ENCODE peak calls at places on chromosomes 4 and X, in eight cellular contexts. S, T, O, V, L, J, W and D are unnamed samples.
A peak's percentile ranks its signal among the peaks of the same experiment; 100 is the strongest.

GRCh38 chrX:14899607-14900006 is 26.4 kb downstream of the MOSPD2 start:
- DNase-seq in T (peak; percentile 22), V (no peak), O (peak; percentile 54), S (no peak), L (peak; percentile 63), J (peak; percentile 45), W (no peak), D (no peak)

GRCh38 chr4:73450398-73451004 is 14.5 kb downstream of the AFP start:
- DNase-seq in T (peak; percentile 73), V (no peak), S (peak; percentile 21), L (peak; percentile 97), J (peak; percentile 78), O (peak; percentile 88), W (peak; percentile 94), D (no peak)

GRCh38 chrX:17644001-17644400 is 93.3 kb upstream of the SCML1 start:
- DNase-seq in O (no peak), V (no peak), L (no peak), J (no peak), S (no peak), T (no peak), W (no peak), D (no peak)

GRCh38 chr4:123299212-123299651 is 97.4 kb upstream of the SPRY1 start:
- DNase-seq in W (peak; percentile 34), O (peak; percentile 84), V (no peak), T (no peak), S (no peak), L (peak; percentile 74), J (peak; percentile 87), D (no peak)

GRCh38 chr4:23937173-23937572 is 47.3 kb upstream of the PPARGC1A start:
- DNase-seq in V (no peak), W (no peak), S (no peak), J (peak; percentile 51), L (no peak), O (no peak), T (no peak), D (no peak)

GRCh38 chr4:8735236-8736082 is 136.2 kb downstream of the HMX1 start:
- DNase-seq in V (peak; percentile 22), O (no peak), W (no peak), L (no peak), J (no peak), S (no peak), T (no peak), D (no peak)

GRCh38 chr4:1205641-1206298 is 33.4 kb upstream of the SPON2 start:
- DNase-seq in J (no peak), T (no peak), S (peak; percentile 18), W (no peak), L (no peak), O (no peak), V (peak; percentile 23), D (peak; percentile 13)

GRCh38 chrX:153871451-153871850 is 14.5 kb downstream of the L1CAM start:
- DNase-seq in O (no peak), S (no peak), L (no peak), T (no peak), V (no peak), W (no peak), J (no peak), D (no peak)

GRCh38 chr4:19961092-19961491 is 290.6 kb upstream of the SLIT2 start:
- DNase-seq in O (peak; percentile 39), W (no peak), T (no peak), S (no peak), V (no peak), J (peak; percentile 48), L (peak; percentile 47), D (no peak)

GRCh38 chrX:129982300-129983246 is at the start of gene BCORL1:
- DNase-seq in L (peak; percentile 93), S (peak; percentile 89), O (peak; percentile 91), T (peak; percentile 94), J (peak; percentile 96), V (peak; percentile 90), W (peak; percentile 80), D (peak; percentile 71)

GRCh38 chr4:40550900-40551546 is 78.6 kb downstream of the RBM47 start:
- DNase-seq in V (peak; percentile 49), J (peak; percentile 74), O (peak; percentile 75), T (peak; percentile 50), L (peak; percentile 30), W (no peak), S (no peak), D (no peak)

GRCh38 chr4:102511830-102512605 is 10.9 kb downstream of the NFKB1 start:
- DNase-seq in L (no peak), T (peak; percentile 34), J (no peak), W (no peak), O (peak; percentile 51), S (no peak), V (no peak), D (no peak)

GRCh38 chrX:11427082-11428033 is 134.1 kb downstream of the AMELX start:
- DNase-seq in T (no peak), L (no peak), O (no peak), V (peak; percentile 43), S (peak; percentile 58), W (no peak), J (peak; percentile 52), D (no peak)

GRCh38 chr4:2931765-2932560 is 31.2 kb downstream of the NOP14 start:
- DNase-seq in J (no peak), V (peak; percentile 60), L (no peak), S (peak; percentile 64), O (no peak), T (no peak), W (no peak), D (no peak)

GRCh38 chrX:155544886-155545285 is 67.9 kb downstream of the TMLHE start:
- DNase-seq in V (no peak), T (no peak), S (no peak), J (peak; percentile 30), O (no peak), L (peak; percentile 32), W (peak; percentile 45), D (no peak)

GRCh38 chr4:28677808-28678207 is 1817.2 kb downstream of the STIM2 start:
- DNase-seq in O (no peak), J (no peak), W (no peak), T (no peak), V (no peak), L (no peak), S (no peak), D (no peak)

GRCh38 chr4:86033171-86033570 is 326.7 kb downstream of the MAPK10 start:
- DNase-seq in S (peak; percentile 54), O (no peak), L (peak; percentile 95), T (no peak), J (peak; percentile 97), W (peak; percentile 99), V (peak; percentile 33), D (no peak)

GRCh38 chr4:152937535-152938236 is 1.6 kb downstream of the FHDC1 start:
- DNase-seq in J (peak; percentile 30), T (peak; percentile 14), S (peak; percentile 39), L (peak; percentile 35), V (peak; percentile 45), O (peak; percentile 63), W (no peak), D (peak; percentile 20)

GRCh38 chr4:133146574-133147198 is 2.4 kb upstream of the PCDH10 start:
- DNase-seq in J (peak; percentile 66), V (no peak), O (peak; percentile 54), W (no peak), S (no peak), T (peak; percentile 40), L (peak; percentile 75), D (no peak)

GRCh38 chr4:33715996-33716395 is 2528.3 kb downstream of the ARAP2 start:
- DNase-seq in L (peak; percentile 91), T (no peak), V (no peak), O (peak; percentile 91), S (no peak), J (peak; percentile 91), W (peak; percentile 97), D (no peak)

GRCh38 chrX:95056901-95057300 is 1382.9 kb downstream of the FAM133A start:
- DNase-seq in T (peak; percentile 2), L (peak; percentile 49), V (no peak), W (peak; percentile 28), S (no peak), J (peak; percentile 15), O (no peak), D (no peak)

DNA sequence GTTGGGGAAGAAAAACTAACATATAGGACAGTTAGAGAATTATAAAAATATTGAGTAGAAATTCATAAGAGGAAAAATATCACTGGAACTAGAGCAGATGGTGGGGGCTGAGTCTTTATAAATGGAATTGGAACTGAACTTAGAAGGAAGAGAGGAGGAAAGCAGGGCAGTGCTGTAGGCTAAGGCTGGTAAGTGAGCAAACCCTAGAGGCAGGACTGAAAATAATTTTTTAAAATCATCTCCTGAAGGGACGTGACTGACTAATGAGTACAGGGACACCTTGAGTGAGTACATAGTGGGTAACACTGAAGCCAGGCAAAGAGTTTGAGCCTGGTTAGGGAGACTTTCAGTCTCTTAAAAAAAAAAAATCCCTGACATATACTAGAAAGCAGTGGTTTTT is 63.3 kb downstream of the GALNT7 start:
- DNase-seq in L (peak; percentile 35), W (no peak), O (peak; percentile 55), V (no peak), J (peak; percentile 57), T (peak; percentile 18), S (no peak), D (no peak)
- TF ChIP-seq CTCF in L (no peak), W (peak; percentile 37), O (peak; percentile 50), V (peak; percentile 14), J (peak; percentile 33), T (peak; percentile 17), S (no peak), D (no peak)

DNA sequence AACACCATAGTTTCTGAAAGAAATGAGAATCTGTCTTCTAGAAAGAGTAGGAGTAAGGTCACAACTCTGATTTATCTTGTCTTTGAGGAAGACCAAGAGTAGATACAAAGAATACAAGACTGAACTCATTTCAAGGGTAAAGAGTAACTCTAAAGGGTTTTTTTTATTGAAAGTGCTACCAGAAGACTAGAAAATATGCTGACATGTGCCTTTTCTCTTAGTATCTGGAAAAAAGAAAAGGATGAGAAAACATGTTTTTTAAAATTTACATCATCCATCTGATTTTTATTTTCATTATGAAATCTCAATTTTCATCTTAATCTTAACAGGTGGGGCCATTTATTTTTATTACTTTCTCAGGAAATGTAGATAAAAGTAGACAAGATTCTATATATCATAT is 43.0 kb downstream of the UNC5C start:
- DNase-seq in T (no peak), S (no peak), O (no peak), V (no peak), W (no peak), J (no peak), L (no peak), D (no peak)
- TF ChIP-seq CTCF in T (no peak), S (no peak), O (no peak), V (no peak), W (no peak), J (no peak), L (no peak), D (no peak)

GRCh38 chr4:35934370-35934981 is 309.8 kb downstream of the ARAP2 start:
- DNase-seq in O (peak; percentile 36), L (peak; percentile 49), T (peak; percentile 9), V (no peak), J (peak; percentile 28), S (no peak), W (peak; percentile 34), D (no peak)
- TF ChIP-seq CTCF in O (peak; percentile 38), L (peak; percentile 42), T (peak; percentile 53), V (peak; percentile 50), J (peak; percentile 36), S (peak; percentile 50), W (peak; percentile 11), D (peak; percentile 63)

DNA sequence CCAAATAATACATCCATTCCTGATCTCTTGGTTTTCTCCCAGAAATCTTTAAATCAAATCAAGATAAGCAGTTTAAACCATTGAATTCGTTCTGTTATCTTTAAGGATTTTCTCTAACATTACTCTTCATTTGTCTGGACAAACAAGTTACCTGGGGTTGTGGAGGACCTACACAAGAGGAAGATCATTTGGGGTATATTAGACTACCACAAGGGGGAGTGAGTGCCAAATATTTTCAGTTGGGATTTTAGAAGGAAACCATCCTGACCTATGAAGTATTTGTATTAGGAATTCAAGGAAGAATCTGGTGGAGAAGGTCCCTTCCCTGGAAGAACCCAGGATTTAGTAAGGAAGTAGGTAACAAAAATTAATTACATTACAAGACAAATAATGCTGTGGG is 12.0 kb upstream of the DCHS2 start:
- DNase-seq in W (no peak), O (peak; percentile 66), J (peak; percentile 21), S (no peak), T (peak; percentile 30), V (no peak), L (peak; percentile 11), D (no peak)
- TF ChIP-seq CTCF in W (peak; percentile 62), O (peak; percentile 65), J (peak; percentile 63), S (peak; percentile 20), T (peak; percentile 43), V (peak; percentile 35), L (peak; percentile 55), D (no peak)